ENCODE peak calls at places on chromosomes 11 and 22, in seven cellular contexts. Q is cardiac muscle cell, G is breast epithelium, R is left ventricle myocardium inferior, J is psoas muscle, K is substantia nigra, N is upper lobe of left lung. W is an unnamed sample.

GRCh38 chr11:134126197-134126822 is 57.4 kb downstream of the JAM3 start:
- DNase-seq in Q (no peak), G (no peak), R (no peak), J (no peak), K (peak), N (no peak), W (peak)

GRCh38 chr11:110429614-110430266 is at the start of gene FDX1:
- DNase-seq in Q (peak), G (peak), R (peak), J (peak), K (peak), N (peak), W (peak)

GRCh38 chr11:114040706-114041211 is 18.8 kb upstream of the ZBTB16 start:
- DNase-seq in Q (no peak), G (no peak), R (no peak), J (peak), K (no peak), N (no peak), W (no peak)

GRCh38 chr11:111999111-111999510 is 26.1 kb upstream of the DLAT start:
- DNase-seq in Q (no peak), G (no peak), R (no peak), J (no peak), K (no peak), N (no peak), W (no peak)

GRCh38 chr22:25700996-25701815 is 40.8 kb upstream of the MYO18B start:
- DNase-seq in Q (peak), G (no peak), R (peak), J (peak), K (peak), N (no peak), W (no peak)

GRCh38 chr11:126601550-126602215 is 246.2 kb downstream of the ST3GAL4 start:
- DNase-seq in Q (no peak), G (no peak), R (no peak), J (no peak), K (no peak), N (no peak), W (no peak)

GRCh38 chr11:48043111-48043997 is 63.0 kb downstream of the PTPRJ start:
- DNase-seq in Q (no peak), G (no peak), R (no peak), J (no peak), K (no peak), N (no peak), W (no peak)

GRCh38 chr22:38030311-38031133 is 26.7 kb upstream of the PICK1 start:
- DNase-seq in Q (peak), G (no peak), R (no peak), J (no peak), K (no peak), N (no peak), W (no peak)

GRCh38 chr11:67448220-67448609 is 4.3 kb downstream of the GPR152 start:
- DNase-seq in Q (no peak), G (no peak), R (no peak), J (no peak), K (no peak), N (no peak), W (no peak)

GRCh38 chr22:47043835-47044721 is 281.6 kb downstream of the TBC1D22A start:
- DNase-seq in Q (no peak), G (no peak), R (no peak), J (peak), K (no peak), N (peak), W (peak)

GRCh38 chr22:31917227-31917921 is 27.0 kb upstream of the YWHAH start:
- DNase-seq in Q (no peak), G (no peak), R (no peak), J (peak), K (peak), N (peak), W (peak)

GRCh38 chr11:63548178-63548577 is 11.6 kb downstream of the PLAAT4 start:
- DNase-seq in Q (no peak), G (no peak), R (no peak), J (no peak), K (no peak), N (no peak), W (no peak)

GRCh38 chr22:23124611-23125511 is 16.9 kb downstream of the RSPH14 start:
- DNase-seq in Q (no peak), G (no peak), R (no peak), J (peak), K (no peak), N (no peak), W (no peak)

GRCh38 chr11:86355256-86355655 is 19.4 kb upstream of the CCDC81 start:
- DNase-seq in Q (no peak), G (no peak), R (no peak), J (no peak), K (no peak), N (no peak), W (no peak)

GRCh38 chr11:33897761-33898403 is 6.0 kb upstream of the LMO2 start:
- DNase-seq in Q (no peak), G (peak), R (no peak), J (no peak), K (no peak), N (no peak), W (no peak)

GRCh38 chr22:37184380-37184755 is 3.7 kb downstream of the C1QTNF6 start:
- DNase-seq in Q (no peak), G (no peak), R (peak), J (no peak), K (no peak), N (no peak), W (no peak)

GRCh38 chr11:11592146-11592684 is 29.6 kb downstream of the GALNT18 start:
- DNase-seq in Q (no peak), G (no peak), R (no peak), J (no peak), K (no peak), N (no peak), W (no peak)

GRCh38 chr11:87778341-87778740 is 396.9 kb downstream of the RAB38 start:
- DNase-seq in Q (no peak), G (no peak), R (no peak), J (no peak), K (peak), N (no peak), W (no peak)

GRCh38 chr22:44884968-44885805 is 124.6 kb downstream of the PHF21B start:
- DNase-seq in Q (no peak), G (no peak), R (no peak), J (peak), K (no peak), N (no peak), W (peak)

GRCh38 chr11:43222215-43222614 is 89.6 kb upstream of the API5 start:
- DNase-seq in Q (no peak), G (no peak), R (no peak), J (no peak), K (no peak), N (no peak), W (no peak)

GRCh38 chr11:33520103-33520502 is 180.5 kb downstream of the C11orf91 start:
- DNase-seq in Q (no peak), G (no peak), R (no peak), J (no peak), K (no peak), N (no peak), W (no peak)

GRCh38 chr11:114262681-114263509 is 33.3 kb upstream of the NNMT start:
- DNase-seq in Q (peak), G (no peak), R (no peak), J (peak), K (no peak), N (peak), W (no peak)

GRCh38 chr11:58788355-58789023 is 56.0 kb downstream of the GLYATL2 start:
- DNase-seq in Q (peak), G (no peak), R (no peak), J (no peak), K (peak), N (peak), W (no peak)

GRCh38 chr22:49880281-49880680 is 26.6 kb downstream of the ZBED4 start:
- DNase-seq in Q (no peak), G (no peak), R (no peak), J (no peak), K (no peak), N (no peak), W (no peak)

GRCh38 chr11:76769645-76770586 is 13.2 kb upstream of the TSKU start:
- DNase-seq in Q (no peak), G (peak), R (no peak), J (no peak), K (no peak), N (peak), W (no peak)

GRCh38 chr11:11977206-11977938 is 31.1 kb downstream of the DKK3 start:
- DNase-seq in Q (peak), G (peak), R (peak), J (peak), K (no peak), N (peak), W (peak)

GRCh38 chr11:131841925-131842635 is 471.7 kb downstream of the NTM start:
- DNase-seq in Q (no peak), G (no peak), R (no peak), J (no peak), K (no peak), N (no peak), W (no peak)

GRCh38 chr11:44507896-44508440 is 57.5 kb upstream of the CD82 start:
- DNase-seq in Q (no peak), G (no peak), R (no peak), J (no peak), K (no peak), N (no peak), W (no peak)

GRCh38 chr11:66008468-66009101 is 3.2 kb upstream of the CST6 start:
- DNase-seq in Q (no peak), G (no peak), R (no peak), J (no peak), K (no peak), N (no peak), W (no peak)

GRCh38 chr22:19940536-19941364 is 822 bp upstream of the COMT start:
- DNase-seq in Q (no peak), G (no peak), R (no peak), J (peak), K (no peak), N (no peak), W (no peak)

GRCh38 chr11:85663781-85664560 is 958 bp downstream of the CREBZF start:
- DNase-seq in Q (peak), G (peak), R (peak), J (peak), K (peak), N (peak), W (peak)

GRCh38 chr22:24303007-24303406 is 32.4 kb downstream of the SPECC1L start:
- DNase-seq in Q (no peak), G (no peak), R (no peak), J (no peak), K (no peak), N (no peak), W (no peak)

GRCh38 chr11:86535773-86536172 is 136.6 kb downstream of the ME3 start:
- DNase-seq in Q (no peak), G (no peak), R (no peak), J (no peak), K (no peak), N (no peak), W (no peak)

GRCh38 chr11:61627831-61628753 is 47.2 kb upstream of the SYT7 start:
- DNase-seq in Q (peak), G (peak), R (peak), J (peak), K (peak), N (peak), W (peak)

GRCh38 chr11:12019337-12019736 is 10.9 kb upstream of the DKK3 start:
- DNase-seq in Q (no peak), G (no peak), R (no peak), J (no peak), K (peak), N (no peak), W (no peak)

GRCh38 chr11:131688056-131688693 is 317.8 kb downstream of the NTM start:
- DNase-seq in Q (peak), G (no peak), R (peak), J (peak), K (peak), N (peak), W (peak)

GRCh38 chr11:131724436-131724995 is 354.1 kb downstream of the NTM start:
- DNase-seq in Q (no peak), G (no peak), R (no peak), J (no peak), K (no peak), N (no peak), W (no peak)

GRCh38 chr11:65504671-65505433 is 6.0 kb downstream of the MALAT1 start:
- DNase-seq in Q (no peak), G (no peak), R (no peak), J (no peak), K (no peak), N (no peak), W (peak)

GRCh38 chr22:42921301-42921700 is 64.2 kb upstream of the ARFGAP3 start:
- DNase-seq in Q (no peak), G (no peak), R (no peak), J (no peak), K (no peak), N (peak), W (no peak)
- H3K27ac ChIP-seq in Q (no peak), G (no peak), R (peak), J (no peak), K (no peak), N (peak), W (peak)

GRCh38 chr11:74022541-74022940 is 13.7 kb upstream of the UCP3 start:
- DNase-seq in Q (no peak), G (no peak), R (no peak), J (no peak), K (no peak), N (no peak), W (no peak)

GRCh38 chr11:74025467-74026166 is 16.7 kb upstream of the UCP3 start:
- DNase-seq in Q (no peak), G (no peak), R (no peak), J (no peak), K (no peak), N (no peak), W (no peak)

GRCh38 chr11:74023291-74023690 is 14.4 kb upstream of the UCP3 start:
- DNase-seq in Q (no peak), G (no peak), R (no peak), J (no peak), K (no peak), N (no peak), W (no peak)

GRCh38 chr11:74021998-74022397 is 13.1 kb upstream of the UCP3 start:
- DNase-seq in Q (no peak), G (no peak), R (no peak), J (no peak), K (no peak), N (no peak), W (no peak)

DNA sequence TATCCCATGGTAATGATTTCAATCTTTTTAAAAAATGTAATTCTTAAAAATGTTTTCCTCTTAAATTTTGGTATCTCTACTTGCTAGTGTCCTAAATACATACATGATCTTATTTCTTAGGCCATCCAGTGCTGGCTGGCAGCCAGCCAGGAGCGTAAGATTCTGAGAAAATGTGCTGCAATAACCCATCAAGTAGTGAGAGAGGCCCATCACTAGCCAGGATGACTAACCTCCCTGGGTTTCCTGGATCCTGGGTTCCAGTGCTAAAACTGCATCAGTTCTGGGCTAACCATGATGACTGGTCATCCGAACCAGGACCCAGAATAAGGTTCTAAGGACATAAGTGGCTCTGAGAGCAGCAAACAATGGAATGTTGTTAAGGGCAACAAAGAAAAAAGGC is 15.7 kb upstream of the UCP3 start:
- DNase-seq in Q (no peak), G (no peak), R (peak), J (peak), K (no peak), N (peak), W (peak)
- H3K27ac ChIP-seq in Q (no peak), G (no peak), R (no peak), J (peak), K (no peak), N (no peak), W (peak)

GRCh38 chr11:46240861-46241260 is 36.6 kb upstream of the CREB3L1 start:
- DNase-seq in Q (no peak), G (no peak), R (no peak), J (no peak), K (no peak), N (no peak), W (no peak)

GRCh38 chr11:46239801-46240061 is 37.7 kb upstream of the CREB3L1 start:
- DNase-seq in Q (no peak), G (no peak), R (no peak), J (no peak), K (no peak), N (no peak), W (no peak)

GRCh38 chr11:46238967-46239800 is 38.3 kb upstream of the CREB3L1 start:
- DNase-seq in Q (peak), G (peak), R (peak), J (peak), K (peak), N (peak), W (peak)

GRCh38 chr11:46238078-46238966 is 39.1 kb upstream of the CREB3L1 start:
- DNase-seq in Q (peak), G (no peak), R (peak), J (peak), K (no peak), N (peak), W (peak)

DNA sequence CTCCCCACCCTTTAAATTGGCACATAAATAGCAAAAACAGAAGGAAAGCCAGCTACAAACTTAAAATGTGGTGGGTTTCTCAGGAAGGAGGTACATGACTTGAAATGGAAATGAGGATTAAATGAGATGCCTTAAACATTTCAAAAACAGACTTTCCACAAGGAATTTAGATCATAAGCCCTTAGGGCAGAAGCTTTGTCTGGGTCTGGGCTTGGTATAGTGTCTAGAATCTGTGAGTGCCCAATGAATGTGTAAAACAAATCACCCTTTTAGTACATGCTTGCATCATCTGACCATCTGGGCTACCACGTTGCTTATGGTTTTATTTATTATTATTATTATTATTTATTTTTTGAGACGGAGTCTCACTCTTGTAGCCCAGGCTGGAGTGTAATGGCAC is 37.1 kb upstream of the CREB3L1 start:
- DNase-seq in Q (no peak), G (no peak), R (no peak), J (no peak), K (no peak), N (no peak), W (no peak)
- H3K27ac ChIP-seq in Q (no peak), G (no peak), R (peak), J (no peak), K (no peak), N (no peak), W (no peak)

GRCh38 chr11:117874910-117875396 is 1.5 kb downstream of the FXYD6 start:
- DNase-seq in Q (no peak), G (no peak), R (no peak), J (no peak), K (no peak), N (no peak), W (no peak)
- H3K27ac ChIP-seq in Q (no peak), G (peak), R (peak), J (peak), K (no peak), N (peak), W (no peak)

DNA sequence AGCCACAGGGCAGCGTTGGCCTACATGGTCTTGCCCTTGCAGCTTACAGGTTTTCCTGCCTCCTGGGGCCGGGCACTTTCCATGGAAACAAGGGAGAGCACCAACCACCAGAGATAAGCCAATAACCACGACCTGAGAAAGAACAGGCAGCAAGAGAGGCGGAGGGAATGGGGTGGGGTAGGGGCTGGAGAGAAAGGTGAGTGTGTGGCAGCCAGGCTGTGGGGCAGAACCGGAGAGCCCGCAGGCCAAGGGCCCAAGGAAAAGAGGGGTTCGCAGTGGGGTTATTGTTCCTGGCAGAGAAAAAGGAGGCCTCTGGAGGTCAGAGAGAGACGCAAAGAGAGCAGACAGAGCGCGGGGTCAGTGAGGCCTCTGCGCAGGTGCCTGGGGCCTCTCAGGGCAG is 33.2 kb downstream of the LRRC74B start:
- DNase-seq in Q (no peak), G (no peak), R (no peak), J (no peak), K (no peak), N (no peak), W (no peak)
- H3K27ac ChIP-seq in Q (no peak), G (no peak), R (no peak), J (no peak), K (no peak), N (no peak), W (no peak)

GRCh38 chr22:35970601-35971417 is 57.8 kb downstream of the RBFOX2 start:
- DNase-seq in Q (no peak), G (no peak), R (no peak), J (no peak), K (no peak), N (no peak), W (no peak)
- H3K27ac ChIP-seq in Q (peak), G (peak), R (peak), J (no peak), K (no peak), N (no peak), W (peak)

GRCh38 chr11:2311456-2312201 is 9.8 kb downstream of the TSPAN32 start:
- DNase-seq in Q (no peak), G (no peak), R (no peak), J (peak), K (no peak), N (no peak), W (peak)
- H3K27ac ChIP-seq in Q (no peak), G (peak), R (peak), J (no peak), K (no peak), N (peak), W (no peak)

GRCh38 chr11:70913715-70914231 is 338.6 kb downstream of the SHANK2 start:
- DNase-seq in Q (peak), G (peak), R (no peak), J (no peak), K (no peak), N (peak), W (no peak)
- H3K27ac ChIP-seq in Q (no peak), G (peak), R (no peak), J (no peak), K (no peak), N (no peak), W (no peak)